ENCODE peak calls at places on chromosomes 3 and 15, in seven cellular contexts. One of them, this sample, is unnamed.

GRCh38 chr3:105963161-105963560 is 94.3 kb upstream of the CBLB start:
- DNase-seq in cardiac muscle cell: no peak
- DNase-seq in activated CD8-positive, alpha-beta memory T cell treated with anti-CD3 and anti-CD28 coated beads for 48 hours: no peak
- DNase-seq in iris pigment epithelial cell: no peak
- DNase-seq in A172: no peak
- DNase-seq in AG08396: no peak
- DNase-seq in COR-L47: no peak
- DNase-seq in this sample: no peak

GRCh38 chr3:7999363-7999762 is 502.3 kb upstream of the LMCD1 start:
- DNase-seq in COR-L47: peak
- DNase-seq in AG08396: no peak
- DNase-seq in activated CD8-positive, alpha-beta memory T cell treated with anti-CD3 and anti-CD28 coated beads for 48 hours: no peak
- DNase-seq in A172: no peak
- DNase-seq in cardiac muscle cell: no peak
- DNase-seq in iris pigment epithelial cell: no peak
- DNase-seq in this sample: no peak

GRCh38 chr15:90160781-90161727 is 40.1 kb upstream of the SEMA4B start:
- DNase-seq in cardiac muscle cell: no peak
- DNase-seq in iris pigment epithelial cell: no peak
- DNase-seq in COR-L47: peak
- DNase-seq in activated CD8-positive, alpha-beta memory T cell treated with anti-CD3 and anti-CD28 coated beads for 48 hours: no peak
- DNase-seq in AG08396: no peak
- DNase-seq in A172: no peak
- DNase-seq in this sample: no peak

GRCh38 chr3:177983341-177983740 is 552.9 kb upstream of the KCNMB2 start:
- DNase-seq in activated CD8-positive, alpha-beta memory T cell treated with anti-CD3 and anti-CD28 coated beads for 48 hours: no peak
- DNase-seq in cardiac muscle cell: no peak
- DNase-seq in iris pigment epithelial cell: no peak
- DNase-seq in COR-L47: no peak
- DNase-seq in AG08396: no peak
- DNase-seq in A172: no peak
- DNase-seq in this sample: no peak

GRCh38 chr3:82087958-82088357 is 326.5 kb upstream of the GBE1 start:
- DNase-seq in AG08396: peak
- DNase-seq in cardiac muscle cell: no peak
- DNase-seq in iris pigment epithelial cell: peak
- DNase-seq in COR-L47: no peak
- DNase-seq in activated CD8-positive, alpha-beta memory T cell treated with anti-CD3 and anti-CD28 coated beads for 48 hours: no peak
- DNase-seq in A172: peak
- DNase-seq in this sample: no peak

GRCh38 chr15:84750583-84751092 is 2.2 kb downstream of the ZNF592 start:
- DNase-seq in activated CD8-positive, alpha-beta memory T cell treated with anti-CD3 and anti-CD28 coated beads for 48 hours: no peak
- DNase-seq in A172: no peak
- DNase-seq in cardiac muscle cell: no peak
- DNase-seq in iris pigment epithelial cell: no peak
- DNase-seq in AG08396: no peak
- DNase-seq in COR-L47: no peak
- DNase-seq in this sample: no peak

GRCh38 chr15:101490408-101490891 is 943 bp upstream of the PCSK6 start:
- DNase-seq in A172: no peak
- DNase-seq in AG08396: no peak
- DNase-seq in activated CD8-positive, alpha-beta memory T cell treated with anti-CD3 and anti-CD28 coated beads for 48 hours: no peak
- DNase-seq in cardiac muscle cell: no peak
- DNase-seq in COR-L47: no peak
- DNase-seq in iris pigment epithelial cell: no peak
- DNase-seq in this sample: no peak

GRCh38 chr3:98699132-98699531 is 64.0 kb upstream of the ST3GAL6 start:
- DNase-seq in iris pigment epithelial cell: peak
- DNase-seq in A172: no peak
- DNase-seq in activated CD8-positive, alpha-beta memory T cell treated with anti-CD3 and anti-CD28 coated beads for 48 hours: no peak
- DNase-seq in COR-L47: no peak
- DNase-seq in AG08396: no peak
- DNase-seq in cardiac muscle cell: no peak
- DNase-seq in this sample: no peak

GRCh38 chr3:43531835-43532234 is 90.0 kb downstream of the ANO10 start:
- DNase-seq in A172: peak
- DNase-seq in cardiac muscle cell: no peak
- DNase-seq in iris pigment epithelial cell: peak
- DNase-seq in COR-L47: no peak
- DNase-seq in activated CD8-positive, alpha-beta memory T cell treated with anti-CD3 and anti-CD28 coated beads for 48 hours: no peak
- DNase-seq in AG08396: peak
- DNase-seq in this sample: no peak

GRCh38 chr3:196332168-196332567 is 6.0 kb downstream of the TM4SF19 start:
- DNase-seq in activated CD8-positive, alpha-beta memory T cell treated with anti-CD3 and anti-CD28 coated beads for 48 hours: no peak
- DNase-seq in COR-L47: no peak
- DNase-seq in iris pigment epithelial cell: no peak
- DNase-seq in AG08396: no peak
- DNase-seq in A172: no peak
- DNase-seq in cardiac muscle cell: no peak
- DNase-seq in this sample: no peak

This sample was measured in NCI-H1436.